ENCODE peak calls at places on chromosomes 12 and 14, in eight cellular contexts. One of them, this sample, is unnamed.

GRCh38 chr14:68899033-68899603 is 80.0 kb downstream of the ACTN1 start:
- ATAC-seq in lung: no peak
- ATAC-seq in CD4-positive, CD25-positive, alpha-beta regulatory T cell: no peak
- ATAC-seq in T-helper 17 cell: peak; percentile 23
- ATAC-seq in activated T-cell treated with anti-CD3 and anti-CD28 coated beads, Interleukin-2, amount 50 U/mL, for 72 hours: peak; percentile 60
- ATAC-seq in activated CD8-positive, alpha-beta T cell treated with anti-CD3 and anti-CD28 coated beads, Interleukin-2, amount 10 ng/mL, durations not matched to agents 7 days and 5 days: peak; percentile 27
- ATAC-seq in gastrocnemius medialis: no peak
- ATAC-seq in CD8-positive, alpha-beta T cell: peak; percentile 23
- ATAC-seq in this sample: no peak

GRCh38 chr12:92085040-92085439 is 60.6 kb downstream of the BTG1 start:
- ATAC-seq in lung: no peak
- ATAC-seq in CD4-positive, CD25-positive, alpha-beta regulatory T cell: no peak
- ATAC-seq in T-helper 17 cell: no peak
- ATAC-seq in activated T-cell treated with anti-CD3 and anti-CD28 coated beads, Interleukin-2, amount 50 U/mL, for 72 hours: peak; percentile 63
- ATAC-seq in activated CD8-positive, alpha-beta T cell treated with anti-CD3 and anti-CD28 coated beads, Interleukin-2, amount 10 ng/mL, durations not matched to agents 7 days and 5 days: no peak
- ATAC-seq in gastrocnemius medialis: no peak
- ATAC-seq in CD8-positive, alpha-beta T cell: no peak
- ATAC-seq in this sample: no peak

GRCh38 chr12:130281157-130281799 is 56.4 kb upstream of the PIWIL1 start:
- ATAC-seq in lung: no peak
- ATAC-seq in CD4-positive, CD25-positive, alpha-beta regulatory T cell: no peak
- ATAC-seq in T-helper 17 cell: no peak
- ATAC-seq in activated T-cell treated with anti-CD3 and anti-CD28 coated beads, Interleukin-2, amount 50 U/mL, for 72 hours: peak; percentile 41
- ATAC-seq in activated CD8-positive, alpha-beta T cell treated with anti-CD3 and anti-CD28 coated beads, Interleukin-2, amount 10 ng/mL, durations not matched to agents 7 days and 5 days: peak; percentile 72
- ATAC-seq in gastrocnemius medialis: no peak
- ATAC-seq in CD8-positive, alpha-beta T cell: no peak
- ATAC-seq in this sample: no peak

GRCh38 chr12:48640854-48641253 is 41.2 kb downstream of the KANSL2 start:
- ATAC-seq in lung: no peak
- ATAC-seq in CD4-positive, CD25-positive, alpha-beta regulatory T cell: no peak
- ATAC-seq in T-helper 17 cell: no peak
- ATAC-seq in activated T-cell treated with anti-CD3 and anti-CD28 coated beads, Interleukin-2, amount 50 U/mL, for 72 hours: no peak
- ATAC-seq in activated CD8-positive, alpha-beta T cell treated with anti-CD3 and anti-CD28 coated beads, Interleukin-2, amount 10 ng/mL, durations not matched to agents 7 days and 5 days: no peak
- ATAC-seq in gastrocnemius medialis: no peak
- ATAC-seq in CD8-positive, alpha-beta T cell: no peak
- ATAC-seq in this sample: no peak

GRCh38 chr12:6821674-6822433 is at the start of gene GPR162:
- ATAC-seq in lung: no peak
- ATAC-seq in CD4-positive, CD25-positive, alpha-beta regulatory T cell: no peak
- ATAC-seq in T-helper 17 cell: no peak
- ATAC-seq in activated T-cell treated with anti-CD3 and anti-CD28 coated beads, Interleukin-2, amount 50 U/mL, for 72 hours: peak; percentile 4
- ATAC-seq in activated CD8-positive, alpha-beta T cell treated with anti-CD3 and anti-CD28 coated beads, Interleukin-2, amount 10 ng/mL, durations not matched to agents 7 days and 5 days: peak; percentile 12
- ATAC-seq in gastrocnemius medialis: peak; percentile 19
- ATAC-seq in CD8-positive, alpha-beta T cell: no peak
- ATAC-seq in this sample: peak; percentile 66

GRCh38 chr12:114015851-114016250 is 49.7 kb upstream of the RBM19 start:
- ATAC-seq in lung: no peak
- ATAC-seq in CD4-positive, CD25-positive, alpha-beta regulatory T cell: no peak
- ATAC-seq in T-helper 17 cell: no peak
- ATAC-seq in activated T-cell treated with anti-CD3 and anti-CD28 coated beads, Interleukin-2, amount 50 U/mL, for 72 hours: no peak
- ATAC-seq in activated CD8-positive, alpha-beta T cell treated with anti-CD3 and anti-CD28 coated beads, Interleukin-2, amount 10 ng/mL, durations not matched to agents 7 days and 5 days: no peak
- ATAC-seq in gastrocnemius medialis: no peak
- ATAC-seq in CD8-positive, alpha-beta T cell: no peak
- ATAC-seq in this sample: no peak

GRCh38 chr14:100651999-100652508 is 64.8 kb upstream of the BEGAIN start:
- ATAC-seq in lung: no peak
- ATAC-seq in CD4-positive, CD25-positive, alpha-beta regulatory T cell: no peak
- ATAC-seq in T-helper 17 cell: no peak
- ATAC-seq in activated T-cell treated with anti-CD3 and anti-CD28 coated beads, Interleukin-2, amount 50 U/mL, for 72 hours: no peak
- ATAC-seq in activated CD8-positive, alpha-beta T cell treated with anti-CD3 and anti-CD28 coated beads, Interleukin-2, amount 10 ng/mL, durations not matched to agents 7 days and 5 days: no peak
- ATAC-seq in gastrocnemius medialis: no peak
- ATAC-seq in CD8-positive, alpha-beta T cell: no peak
- ATAC-seq in this sample: peak; percentile 7

GRCh38 chr14:68715032-68715924 is 77.6 kb downstream of the ZFP36L1 start:
- ATAC-seq in lung: no peak
- ATAC-seq in CD4-positive, CD25-positive, alpha-beta regulatory T cell: peak; percentile 3
- ATAC-seq in T-helper 17 cell: no peak
- ATAC-seq in activated T-cell treated with anti-CD3 and anti-CD28 coated beads, Interleukin-2, amount 50 U/mL, for 72 hours: peak; percentile 72
- ATAC-seq in activated CD8-positive, alpha-beta T cell treated with anti-CD3 and anti-CD28 coated beads, Interleukin-2, amount 10 ng/mL, durations not matched to agents 7 days and 5 days: no peak
- ATAC-seq in gastrocnemius medialis: peak; percentile 96
- ATAC-seq in CD8-positive, alpha-beta T cell: no peak
- ATAC-seq in this sample: no peak

GRCh38 chr14:70186826-70187483 is 1.8 kb downstream of the SLC8A3 start:
- ATAC-seq in lung: no peak
- ATAC-seq in CD4-positive, CD25-positive, alpha-beta regulatory T cell: no peak
- ATAC-seq in T-helper 17 cell: no peak
- ATAC-seq in activated T-cell treated with anti-CD3 and anti-CD28 coated beads, Interleukin-2, amount 50 U/mL, for 72 hours: no peak
- ATAC-seq in activated CD8-positive, alpha-beta T cell treated with anti-CD3 and anti-CD28 coated beads, Interleukin-2, amount 10 ng/mL, durations not matched to agents 7 days and 5 days: no peak
- ATAC-seq in gastrocnemius medialis: peak; percentile 59
- ATAC-seq in CD8-positive, alpha-beta T cell: no peak
- ATAC-seq in this sample: no peak

GRCh38 chr12:11607313-11608081 is 42.0 kb upstream of the ETV6 start:
- ATAC-seq in lung: peak; percentile 34
- ATAC-seq in CD4-positive, CD25-positive, alpha-beta regulatory T cell: no peak
- ATAC-seq in T-helper 17 cell: no peak
- ATAC-seq in activated T-cell treated with anti-CD3 and anti-CD28 coated beads, Interleukin-2, amount 50 U/mL, for 72 hours: no peak
- ATAC-seq in activated CD8-positive, alpha-beta T cell treated with anti-CD3 and anti-CD28 coated beads, Interleukin-2, amount 10 ng/mL, durations not matched to agents 7 days and 5 days: no peak
- ATAC-seq in gastrocnemius medialis: no peak
- ATAC-seq in CD8-positive, alpha-beta T cell: no peak
- ATAC-seq in this sample: peak; percentile 60

GRCh38 chr14:33539918-33540357 is 410.9 kb downstream of the EGLN3 start:
- ATAC-seq in lung: no peak
- ATAC-seq in CD4-positive, CD25-positive, alpha-beta regulatory T cell: no peak
- ATAC-seq in T-helper 17 cell: no peak
- ATAC-seq in activated T-cell treated with anti-CD3 and anti-CD28 coated beads, Interleukin-2, amount 50 U/mL, for 72 hours: no peak
- ATAC-seq in activated CD8-positive, alpha-beta T cell treated with anti-CD3 and anti-CD28 coated beads, Interleukin-2, amount 10 ng/mL, durations not matched to agents 7 days and 5 days: no peak
- ATAC-seq in gastrocnemius medialis: no peak
- ATAC-seq in CD8-positive, alpha-beta T cell: no peak
- ATAC-seq in this sample: no peak

GRCh38 chr12:115096673-115097349 is 412.8 kb upstream of the TBX3 start:
- ATAC-seq in lung: no peak
- ATAC-seq in CD4-positive, CD25-positive, alpha-beta regulatory T cell: no peak
- ATAC-seq in T-helper 17 cell: no peak
- ATAC-seq in activated T-cell treated with anti-CD3 and anti-CD28 coated beads, Interleukin-2, amount 50 U/mL, for 72 hours: no peak
- ATAC-seq in activated CD8-positive, alpha-beta T cell treated with anti-CD3 and anti-CD28 coated beads, Interleukin-2, amount 10 ng/mL, durations not matched to agents 7 days and 5 days: no peak
- ATAC-seq in gastrocnemius medialis: no peak
- ATAC-seq in CD8-positive, alpha-beta T cell: no peak
- ATAC-seq in this sample: peak; percentile 46

GRCh38 chr12:122030427-122030825 is 8.7 kb downstream of the BCL7A start:
- ATAC-seq in lung: no peak
- ATAC-seq in CD4-positive, CD25-positive, alpha-beta regulatory T cell: no peak
- ATAC-seq in T-helper 17 cell: no peak
- ATAC-seq in activated T-cell treated with anti-CD3 and anti-CD28 coated beads, Interleukin-2, amount 50 U/mL, for 72 hours: no peak
- ATAC-seq in activated CD8-positive, alpha-beta T cell treated with anti-CD3 and anti-CD28 coated beads, Interleukin-2, amount 10 ng/mL, durations not matched to agents 7 days and 5 days: no peak
- ATAC-seq in gastrocnemius medialis: no peak
- ATAC-seq in CD8-positive, alpha-beta T cell: no peak
- ATAC-seq in this sample: no peak

GRCh38 chr14:38357557-38357956 is 101.7 kb upstream of the CLEC14A start:
- ATAC-seq in lung: no peak
- ATAC-seq in CD4-positive, CD25-positive, alpha-beta regulatory T cell: no peak
- ATAC-seq in T-helper 17 cell: no peak
- ATAC-seq in activated T-cell treated with anti-CD3 and anti-CD28 coated beads, Interleukin-2, amount 50 U/mL, for 72 hours: no peak
- ATAC-seq in activated CD8-positive, alpha-beta T cell treated with anti-CD3 and anti-CD28 coated beads, Interleukin-2, amount 10 ng/mL, durations not matched to agents 7 days and 5 days: no peak
- ATAC-seq in gastrocnemius medialis: peak; percentile 54
- ATAC-seq in CD8-positive, alpha-beta T cell: no peak
- ATAC-seq in this sample: peak; percentile 81

GRCh38 chr12:74379114-74379513 is 158.5 kb upstream of the ATXN7L3B start:
- ATAC-seq in lung: no peak
- ATAC-seq in CD4-positive, CD25-positive, alpha-beta regulatory T cell: no peak
- ATAC-seq in T-helper 17 cell: no peak
- ATAC-seq in activated T-cell treated with anti-CD3 and anti-CD28 coated beads, Interleukin-2, amount 50 U/mL, for 72 hours: no peak
- ATAC-seq in activated CD8-positive, alpha-beta T cell treated with anti-CD3 and anti-CD28 coated beads, Interleukin-2, amount 10 ng/mL, durations not matched to agents 7 days and 5 days: no peak
- ATAC-seq in gastrocnemius medialis: no peak
- ATAC-seq in CD8-positive, alpha-beta T cell: no peak
- ATAC-seq in this sample: no peak

GRCh38 chr14:39060818-39061437 is 42.1 kb downstream of the SEC23A start:
- ATAC-seq in lung: no peak
- ATAC-seq in CD4-positive, CD25-positive, alpha-beta regulatory T cell: no peak
- ATAC-seq in T-helper 17 cell: peak; percentile 50
- ATAC-seq in activated T-cell treated with anti-CD3 and anti-CD28 coated beads, Interleukin-2, amount 50 U/mL, for 72 hours: no peak
- ATAC-seq in activated CD8-positive, alpha-beta T cell treated with anti-CD3 and anti-CD28 coated beads, Interleukin-2, amount 10 ng/mL, durations not matched to agents 7 days and 5 days: no peak
- ATAC-seq in gastrocnemius medialis: no peak
- ATAC-seq in CD8-positive, alpha-beta T cell: no peak
- ATAC-seq in this sample: no peak

GRCh38 chr12:115267464-115267863 is 583.5 kb upstream of the TBX3 start:
- ATAC-seq in lung: no peak
- ATAC-seq in CD4-positive, CD25-positive, alpha-beta regulatory T cell: no peak
- ATAC-seq in T-helper 17 cell: no peak
- ATAC-seq in activated T-cell treated with anti-CD3 and anti-CD28 coated beads, Interleukin-2, amount 50 U/mL, for 72 hours: no peak
- ATAC-seq in activated CD8-positive, alpha-beta T cell treated with anti-CD3 and anti-CD28 coated beads, Interleukin-2, amount 10 ng/mL, durations not matched to agents 7 days and 5 days: no peak
- ATAC-seq in gastrocnemius medialis: no peak
- ATAC-seq in CD8-positive, alpha-beta T cell: no peak
- ATAC-seq in this sample: no peak

GRCh38 chr14:97120204-97121120 is 323.3 kb downstream of the VRK1 start:
- ATAC-seq in lung: no peak
- ATAC-seq in CD4-positive, CD25-positive, alpha-beta regulatory T cell: peak; percentile 76
- ATAC-seq in T-helper 17 cell: peak; percentile 97
- ATAC-seq in activated T-cell treated with anti-CD3 and anti-CD28 coated beads, Interleukin-2, amount 50 U/mL, for 72 hours: peak; percentile 98
- ATAC-seq in activated CD8-positive, alpha-beta T cell treated with anti-CD3 and anti-CD28 coated beads, Interleukin-2, amount 10 ng/mL, durations not matched to agents 7 days and 5 days: peak; percentile 90
- ATAC-seq in gastrocnemius medialis: no peak
- ATAC-seq in CD8-positive, alpha-beta T cell: peak; percentile 92
- ATAC-seq in this sample: no peak

GRCh38 chr12:121812320-121812871 is 8.6 kb downstream of the SETD1B start:
- ATAC-seq in lung: peak; percentile 89
- ATAC-seq in CD4-positive, CD25-positive, alpha-beta regulatory T cell: peak; percentile 5
- ATAC-seq in T-helper 17 cell: peak; percentile 59
- ATAC-seq in activated T-cell treated with anti-CD3 and anti-CD28 coated beads, Interleukin-2, amount 50 U/mL, for 72 hours: peak; percentile 69
- ATAC-seq in activated CD8-positive, alpha-beta T cell treated with anti-CD3 and anti-CD28 coated beads, Interleukin-2, amount 10 ng/mL, durations not matched to agents 7 days and 5 days: peak; percentile 52
- ATAC-seq in gastrocnemius medialis: peak; percentile 49
- ATAC-seq in CD8-positive, alpha-beta T cell: peak; percentile 13
- ATAC-seq in this sample: peak; percentile 86

GRCh38 chr12:108702534-108702933 is 28.8 kb downstream of the CORO1C start:
- ATAC-seq in lung: no peak
- ATAC-seq in CD4-positive, CD25-positive, alpha-beta regulatory T cell: no peak
- ATAC-seq in T-helper 17 cell: no peak
- ATAC-seq in activated T-cell treated with anti-CD3 and anti-CD28 coated beads, Interleukin-2, amount 50 U/mL, for 72 hours: no peak
- ATAC-seq in activated CD8-positive, alpha-beta T cell treated with anti-CD3 and anti-CD28 coated beads, Interleukin-2, amount 10 ng/mL, durations not matched to agents 7 days and 5 days: no peak
- ATAC-seq in gastrocnemius medialis: peak; percentile 11
- ATAC-seq in CD8-positive, alpha-beta T cell: no peak
- ATAC-seq in this sample: peak; percentile 9

GRCh38 chr14:55350461-55350860 is 61.2 kb downstream of the ATG14 start:
- ATAC-seq in lung: no peak
- ATAC-seq in CD4-positive, CD25-positive, alpha-beta regulatory T cell: no peak
- ATAC-seq in T-helper 17 cell: no peak
- ATAC-seq in activated T-cell treated with anti-CD3 and anti-CD28 coated beads, Interleukin-2, amount 50 U/mL, for 72 hours: no peak
- ATAC-seq in activated CD8-positive, alpha-beta T cell treated with anti-CD3 and anti-CD28 coated beads, Interleukin-2, amount 10 ng/mL, durations not matched to agents 7 days and 5 days: no peak
- ATAC-seq in gastrocnemius medialis: no peak
- ATAC-seq in CD8-positive, alpha-beta T cell: no peak
- ATAC-seq in this sample: no peak